ENCODE peak calls at places on chromosomes 7 and 10, in five cellular contexts. One of them, this sample, is unnamed.

GRCh38 chr7:74480861-74481417 is 27.2 kb downstream of the GTF2IRD1 start:
- DNase-seq in suprapubic skin: no peak
- DNase-seq in HCT116: no peak
- DNase-seq in fibroblast of the aortic adventitia: peak
- DNase-seq in tibial artery: peak
- DNase-seq in this sample: no peak

GRCh38 chr7:75531359-75531821 is 39.3 kb downstream of the SPDYE5 start:
- DNase-seq in suprapubic skin: no peak
- DNase-seq in HCT116: peak
- DNase-seq in fibroblast of the aortic adventitia: no peak
- DNase-seq in tibial artery: no peak
- DNase-seq in this sample: no peak

GRCh38 chr7:50793115-50793946 is 10.6 kb upstream of the GRB10 start:
- DNase-seq in suprapubic skin: no peak
- DNase-seq in HCT116: no peak
- DNase-seq in fibroblast of the aortic adventitia: peak
- DNase-seq in tibial artery: peak
- DNase-seq in this sample: no peak

GRCh38 chr10:127907411-127908105 is 655 bp downstream of the PTPRE start:
- DNase-seq in suprapubic skin: peak
- DNase-seq in HCT116: no peak
- DNase-seq in fibroblast of the aortic adventitia: peak
- DNase-seq in tibial artery: no peak
- DNase-seq in this sample: peak

GRCh38 chr10:66941491-66941890 is 15.7 kb downstream of the LRRTM3 start:
- DNase-seq in suprapubic skin: no peak
- DNase-seq in HCT116: no peak
- DNase-seq in fibroblast of the aortic adventitia: no peak
- DNase-seq in tibial artery: no peak
- DNase-seq in this sample: no peak

GRCh38 chr10:103884681-103885139 is 29.3 kb upstream of the SH3PXD2A start:
- DNase-seq in suprapubic skin: no peak
- DNase-seq in HCT116: no peak
- DNase-seq in fibroblast of the aortic adventitia: peak
- DNase-seq in tibial artery: no peak
- DNase-seq in this sample: peak

GRCh38 chr7:42494722-42495121 is 257.7 kb upstream of the GLI3 start:
- DNase-seq in suprapubic skin: no peak
- DNase-seq in HCT116: no peak
- DNase-seq in fibroblast of the aortic adventitia: peak
- DNase-seq in tibial artery: no peak
- DNase-seq in this sample: no peak

GRCh38 chr10:124307531-124308350 is 111.0 kb downstream of the OAT start:
- DNase-seq in suprapubic skin: peak
- DNase-seq in HCT116: no peak
- DNase-seq in fibroblast of the aortic adventitia: no peak
- DNase-seq in tibial artery: peak
- DNase-seq in this sample: no peak

GRCh38 chr10:80441831-80442230 is 12.3 kb upstream of the TSPAN14 start:
- DNase-seq in suprapubic skin: no peak
- DNase-seq in HCT116: no peak
- DNase-seq in fibroblast of the aortic adventitia: no peak
- DNase-seq in tibial artery: peak
- DNase-seq in this sample: no peak

GRCh38 chr10:9895981-9896380 is 1121.7 kb upstream of the CELF2 start:
- DNase-seq in suprapubic skin: no peak
- DNase-seq in HCT116: no peak
- DNase-seq in fibroblast of the aortic adventitia: no peak
- DNase-seq in tibial artery: no peak
- DNase-seq in this sample: no peak

DNA sequence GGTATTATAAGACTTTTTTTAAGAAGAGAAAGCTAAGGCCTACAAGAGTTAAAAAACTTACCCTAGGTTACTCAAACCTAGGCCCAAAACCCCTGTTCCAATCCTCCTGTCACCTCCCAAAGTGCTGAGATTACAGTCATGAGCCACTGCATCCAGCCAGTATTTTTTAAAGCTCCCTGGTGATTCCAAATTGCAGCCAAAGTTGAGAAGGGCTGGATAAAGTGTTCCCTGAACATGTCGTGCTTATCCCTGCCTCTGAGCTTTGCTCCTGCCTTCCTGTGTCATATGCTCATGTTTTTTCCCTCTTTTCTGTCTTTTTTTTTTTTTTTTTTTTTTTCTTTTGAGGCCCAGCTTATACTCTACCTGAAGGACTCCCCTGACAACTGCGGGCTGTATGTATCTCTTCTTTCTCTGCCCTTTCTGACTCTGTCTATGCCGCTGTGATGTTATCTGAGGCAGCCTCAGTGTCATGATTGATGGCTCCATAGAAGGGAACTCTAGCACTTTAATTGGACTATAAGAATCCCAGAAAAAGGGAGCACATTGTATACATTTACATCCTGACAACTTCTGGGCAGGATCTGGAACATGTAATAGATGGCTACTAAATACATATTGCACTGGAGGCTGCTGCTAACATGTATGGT is 8.0 kb downstream of the AKR1B10 start:
- DNase-seq in suprapubic skin: no peak
- DNase-seq in HCT116: no peak
- DNase-seq in fibroblast of the aortic adventitia: no peak
- DNase-seq in tibial artery: no peak
- DNase-seq in this sample: no peak
- TF ChIP-seq CTCF in suprapubic skin: no peak
- TF ChIP-seq CTCF in HCT116: no peak
- TF ChIP-seq CTCF in fibroblast of the aortic adventitia: no peak
- TF ChIP-seq CTCF in tibial artery: no peak
- TF ChIP-seq CTCF in this sample: no peak

GRCh38 chr7:43784030-43785001 is 25.8 kb downstream of the BLVRA start:
- DNase-seq in suprapubic skin: no peak
- DNase-seq in HCT116: no peak
- DNase-seq in fibroblast of the aortic adventitia: no peak
- DNase-seq in tibial artery: peak
- DNase-seq in this sample: no peak
- H3K4me3 ChIP-seq in suprapubic skin: no peak
- H3K4me3 ChIP-seq in HCT116: no peak
- H3K4me3 ChIP-seq in fibroblast of the aortic adventitia: no peak
- H3K4me3 ChIP-seq in tibial artery: no peak
- H3K4me3 ChIP-seq in this sample: no peak

GRCh38 chr7:112965506-112965905 is 121.1 kb downstream of the GPR85 start:
- DNase-seq in suprapubic skin: no peak
- DNase-seq in HCT116: no peak
- DNase-seq in fibroblast of the aortic adventitia: peak
- DNase-seq in tibial artery: no peak
- DNase-seq in this sample: no peak

GRCh38 chr7:112969946-112970345 is 116.7 kb downstream of the GPR85 start:
- DNase-seq in suprapubic skin: no peak
- DNase-seq in HCT116: no peak
- DNase-seq in fibroblast of the aortic adventitia: no peak
- DNase-seq in tibial artery: no peak
- DNase-seq in this sample: no peak

DNA sequence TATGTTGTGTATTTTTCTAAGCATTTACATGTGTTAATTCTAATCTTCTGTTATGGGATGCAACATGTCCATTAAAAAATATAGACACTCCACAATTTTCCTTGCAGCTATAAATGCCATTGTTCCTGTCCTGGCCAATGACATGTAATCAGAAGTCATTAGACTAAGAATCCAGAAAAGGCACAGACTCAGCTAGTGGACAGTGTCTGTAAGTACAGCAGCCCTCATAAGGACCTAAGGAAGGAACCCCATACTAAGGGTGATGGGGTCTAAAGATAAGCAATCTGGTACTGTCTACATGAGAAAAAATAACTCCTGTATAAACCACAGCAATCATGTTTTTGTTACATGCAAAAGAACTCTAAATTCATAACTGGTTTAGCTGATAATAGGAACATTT is 115.9 kb downstream of the GPR85 start:
- DNase-seq in suprapubic skin: no peak
- DNase-seq in HCT116: peak
- DNase-seq in fibroblast of the aortic adventitia: no peak
- DNase-seq in tibial artery: no peak
- DNase-seq in this sample: no peak
- TF ChIP-seq CTCF in suprapubic skin: no peak
- TF ChIP-seq CTCF in HCT116: peak
- TF ChIP-seq CTCF in fibroblast of the aortic adventitia: peak
- TF ChIP-seq CTCF in tibial artery: no peak
- TF ChIP-seq CTCF in this sample: peak

DNA sequence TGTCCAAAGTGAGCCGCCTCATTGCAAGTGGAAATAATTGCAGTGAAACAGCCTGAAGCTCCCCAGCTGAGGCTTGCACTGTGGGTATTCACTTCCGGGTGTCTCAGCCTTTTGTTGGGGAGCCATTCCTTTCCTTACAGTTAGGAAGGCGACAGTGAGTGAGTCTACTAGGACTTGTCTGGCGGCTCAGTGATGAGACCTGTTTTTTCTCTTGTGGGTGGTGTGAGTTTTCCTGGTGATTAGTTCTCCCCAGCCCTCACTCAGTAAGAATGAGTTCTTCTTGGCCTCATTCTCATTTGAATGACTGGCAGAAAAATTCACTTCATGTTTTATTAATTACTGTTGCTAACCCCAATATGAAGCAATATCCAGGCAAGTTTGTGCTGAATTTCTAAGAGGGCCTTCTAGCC is 2.6 kb downstream of the PGAM1 start:
- DNase-seq in suprapubic skin: no peak
- DNase-seq in HCT116: no peak
- DNase-seq in fibroblast of the aortic adventitia: peak
- DNase-seq in tibial artery: no peak
- DNase-seq in this sample: no peak
- H3K4me3 ChIP-seq in suprapubic skin: peak
- H3K4me3 ChIP-seq in HCT116: no peak
- H3K4me3 ChIP-seq in fibroblast of the aortic adventitia: peak
- H3K4me3 ChIP-seq in tibial artery: no peak
- H3K4me3 ChIP-seq in this sample: peak

This sample was measured in astrocyte of the cerebellum.